ENCODE peak calls at places on chromosome 3, in seven cellular contexts. H is HCT116, T is H1, V is K562, J is HepG2, W is GM12878, O is SK-N-SH. L is an unnamed sample.

GRCh38 chr3:43378066-43378935 is 92.0 kb downstream of the SNRK start:
- DNase-seq in H (peak), T (no peak), V (peak), J (peak), W (peak), O (peak), L (peak)

GRCh38 chr3:46851364-46852328 is 11.6 kb downstream of the MYL3 start:
- DNase-seq in H (no peak), T (no peak), V (no peak), J (no peak), W (no peak), O (no peak), L (no peak)

GRCh38 chr3:195877767-195878423 is 30.5 kb downstream of the TNK2 start:
- DNase-seq in H (no peak), T (no peak), V (peak), J (no peak), W (no peak), O (no peak), L (no peak)

GRCh38 chr3:98563661-98564281 is 29.6 kb downstream of the CPOX start:
- DNase-seq in H (no peak), T (no peak), V (no peak), J (no peak), W (no peak), O (no peak), L (no peak)

GRCh38 chr3:48952510-48953118 is 34.0 kb downstream of the ARIH2 start:
- DNase-seq in H (peak), T (peak), V (no peak), J (peak), W (no peak), O (peak), L (no peak)

GRCh38 chr3:33063651-33064051 is 33.3 kb downstream of the GLB1 start:
- DNase-seq in H (no peak), T (no peak), V (no peak), J (no peak), W (peak), O (no peak), L (no peak)

GRCh38 chr3:30649572-30650310 is 43.3 kb downstream of the TGFBR2 start:
- DNase-seq in H (no peak), T (no peak), V (no peak), J (no peak), W (no peak), O (no peak), L (no peak)

GRCh38 chr3:38579551-38580449 is 69.7 kb downstream of the SCN5A start:
- DNase-seq in H (no peak), T (no peak), V (no peak), J (no peak), W (peak), O (peak), L (no peak)

GRCh38 chr3:15958692-15959433 is 161.1 kb upstream of the ANKRD28 start:
- DNase-seq in H (no peak), T (no peak), V (no peak), J (no peak), W (no peak), O (peak), L (no peak)

GRCh38 chr3:22007376-22007775 is 256.4 kb upstream of the ZNF385D start:
- DNase-seq in H (no peak), T (no peak), V (no peak), J (no peak), W (no peak), O (no peak), L (no peak)

GRCh38 chr3:120875507-120875906 is 32.5 kb upstream of the STXBP5L start:
- DNase-seq in H (no peak), T (no peak), V (no peak), J (no peak), W (no peak), O (no peak), L (no peak)

GRCh38 chr3:128945041-128945877 is 48.6 kb downstream of the CFAP92 start:
- DNase-seq in H (no peak), T (no peak), V (no peak), J (no peak), W (no peak), O (no peak), L (no peak)

GRCh38 chr3:78908236-78908635 is 859.6 kb downstream of the ROBO1 start:
- DNase-seq in H (no peak), T (no peak), V (no peak), J (no peak), W (no peak), O (no peak), L (no peak)

GRCh38 chr3:56347219-56347871 is 120.9 kb downstream of the ERC2 start:
- DNase-seq in H (no peak), T (peak), V (peak), J (no peak), W (no peak), O (peak), L (peak)

GRCh38 chr3:47225310-47225906 is 57.2 kb downstream of the KIF9 start:
- DNase-seq in H (no peak), T (no peak), V (no peak), J (no peak), W (peak), O (no peak), L (no peak)

GRCh38 chr3:71072288-71072687 is 511.2 kb downstream of the FOXP1 start:
- DNase-seq in H (no peak), T (no peak), V (no peak), J (no peak), W (no peak), O (no peak), L (no peak)

GRCh38 chr3:108159865-108160264 is 62.4 kb downstream of the IFT57 start:
- DNase-seq in H (no peak), T (no peak), V (no peak), J (no peak), W (no peak), O (no peak), L (no peak)

GRCh38 chr3:195048059-195048905 is 222.7 kb downstream of the XXYLT1 start:
- DNase-seq in H (no peak), T (no peak), V (no peak), J (no peak), W (no peak), O (no peak), L (no peak)

GRCh38 chr3:168094580-168094876 is 1.2 kb downstream of the GOLIM4 start:
- DNase-seq in H (no peak), T (no peak), V (no peak), J (no peak), W (no peak), O (no peak), L (no peak)

GRCh38 chr3:123687286-123687685 is 102.4 kb upstream of the HACD2 start:
- DNase-seq in H (no peak), T (no peak), V (no peak), J (peak), W (no peak), O (no peak), L (no peak)

GRCh38 chr3:108862865-108863798 is 40.5 kb downstream of the TRAT1 start:
- DNase-seq in H (peak), T (no peak), V (no peak), J (no peak), W (no peak), O (no peak), L (no peak)

GRCh38 chr3:129727707-129728106 is 121.2 kb upstream of the PLXND1 start:
- DNase-seq in H (no peak), T (no peak), V (no peak), J (no peak), W (no peak), O (no peak), L (no peak)

GRCh38 chr3:43786102-43786952 is 95.6 kb downstream of the ABHD5 start:
- DNase-seq in H (no peak), T (no peak), V (no peak), J (no peak), W (no peak), O (peak), L (no peak)

GRCh38 chr3:190306513-190307163 is 15.6 kb downstream of the CLDN1 start:
- DNase-seq in H (no peak), T (no peak), V (no peak), J (peak), W (no peak), O (no peak), L (no peak)

GRCh38 chr3:129439381-129439816 is 349 bp downstream of the MBD4 start:
- DNase-seq in H (no peak), T (no peak), V (peak), J (no peak), W (no peak), O (no peak), L (peak)

GRCh38 chr3:197345381-197345780 is 47.0 kb upstream of the DLG1 start:
- DNase-seq in H (no peak), T (no peak), V (no peak), J (no peak), W (no peak), O (peak), L (no peak)

GRCh38 chr3:175672119-175672689 is 813.1 kb downstream of the NAALADL2 start:
- DNase-seq in H (no peak), T (no peak), V (no peak), J (no peak), W (no peak), O (peak), L (peak)

GRCh38 chr3:50978991-50979667 is 304.4 kb downstream of the DOCK3 start:
- DNase-seq in H (no peak), T (no peak), V (no peak), J (no peak), W (no peak), O (no peak), L (no peak)

GRCh38 chr3:136682740-136683312 is 69.4 kb downstream of the STAG1 start:
- DNase-seq in H (no peak), T (no peak), V (no peak), J (no peak), W (no peak), O (no peak), L (no peak)

GRCh38 chr3:4600526-4600925 is 107.4 kb downstream of the ITPR1 start:
- DNase-seq in H (no peak), T (no peak), V (no peak), J (no peak), W (no peak), O (no peak), L (no peak)

DNA sequence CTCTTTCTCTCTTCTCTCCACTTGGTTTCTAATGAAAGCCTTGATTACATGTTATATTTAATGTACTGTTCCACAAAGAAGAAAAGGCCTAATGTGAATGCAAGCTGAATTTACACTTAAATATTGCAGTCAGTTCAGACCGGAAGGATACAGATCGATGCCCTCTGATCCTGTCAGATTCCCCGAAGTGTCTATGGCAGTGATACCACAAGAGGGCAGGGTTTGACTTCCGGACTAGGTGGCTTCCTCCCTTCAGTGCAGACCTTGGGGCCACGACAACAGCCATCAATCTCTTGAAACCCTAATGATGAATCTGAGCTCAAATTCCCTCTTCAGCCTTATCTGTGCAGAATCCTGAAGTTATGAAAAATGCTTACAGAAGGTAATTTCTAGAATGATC is 29.5 kb downstream of the AGTR1 start:
- DNase-seq in H (peak), T (no peak), V (no peak), J (peak), W (no peak), O (peak), L (no peak)
- TF ChIP-seq JUND in H (no peak), T (no peak), V (no peak), J (no peak), W (no peak), O (no peak), L (no peak)

GRCh38 chr3:126056681-126057546 is 27.0 kb downstream of the SLC41A3 start:
- DNase-seq in H (no peak), T (no peak), V (peak), J (peak), W (no peak), O (peak), L (peak)
- TF ChIP-seq JUND in H (no peak), T (no peak), V (no peak), J (peak), W (no peak), O (no peak), L (no peak)

DNA sequence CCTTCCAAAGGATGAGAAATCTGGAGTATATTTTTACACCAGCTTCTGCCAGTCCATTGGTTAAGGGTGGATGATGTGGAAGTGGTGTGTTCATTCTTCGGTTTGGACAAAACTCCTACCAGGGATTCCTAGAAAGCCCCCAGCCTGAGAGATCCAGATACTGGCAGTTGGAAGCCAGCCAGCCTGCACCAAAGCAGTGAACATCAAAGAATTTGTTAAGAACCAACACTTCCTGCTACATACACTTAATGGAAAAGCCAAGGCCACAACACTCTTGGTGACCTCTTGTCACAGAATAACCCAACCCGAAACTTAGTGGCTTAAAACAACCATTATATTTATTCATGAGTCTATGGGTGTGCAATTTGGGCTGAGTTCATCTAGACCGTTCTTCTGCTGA is 42.9 kb upstream of the ADAMTS9 start:
- DNase-seq in H (no peak), T (no peak), V (no peak), J (no peak), W (no peak), O (no peak), L (no peak)
- TF ChIP-seq JUND in H (no peak), T (no peak), V (no peak), J (no peak), W (no peak), O (no peak), L (no peak)

GRCh38 chr3:58022490-58022889 is 14.3 kb downstream of the FLNB start:
- DNase-seq in H (no peak), T (no peak), V (no peak), J (no peak), W (no peak), O (no peak), L (no peak)
- TF ChIP-seq JUND in H (no peak), T (no peak), V (no peak), J (no peak), W (no peak), O (no peak), L (no peak)

GRCh38 chr3:150607267-150608065 is 4.3 kb downstream of the SELENOT start:
- DNase-seq in H (no peak), T (no peak), V (no peak), J (peak), W (no peak), O (no peak), L (no peak)
- TF ChIP-seq JUND in H (no peak), T (no peak), V (no peak), J (no peak), W (no peak), O (no peak), L (no peak)

DNA sequence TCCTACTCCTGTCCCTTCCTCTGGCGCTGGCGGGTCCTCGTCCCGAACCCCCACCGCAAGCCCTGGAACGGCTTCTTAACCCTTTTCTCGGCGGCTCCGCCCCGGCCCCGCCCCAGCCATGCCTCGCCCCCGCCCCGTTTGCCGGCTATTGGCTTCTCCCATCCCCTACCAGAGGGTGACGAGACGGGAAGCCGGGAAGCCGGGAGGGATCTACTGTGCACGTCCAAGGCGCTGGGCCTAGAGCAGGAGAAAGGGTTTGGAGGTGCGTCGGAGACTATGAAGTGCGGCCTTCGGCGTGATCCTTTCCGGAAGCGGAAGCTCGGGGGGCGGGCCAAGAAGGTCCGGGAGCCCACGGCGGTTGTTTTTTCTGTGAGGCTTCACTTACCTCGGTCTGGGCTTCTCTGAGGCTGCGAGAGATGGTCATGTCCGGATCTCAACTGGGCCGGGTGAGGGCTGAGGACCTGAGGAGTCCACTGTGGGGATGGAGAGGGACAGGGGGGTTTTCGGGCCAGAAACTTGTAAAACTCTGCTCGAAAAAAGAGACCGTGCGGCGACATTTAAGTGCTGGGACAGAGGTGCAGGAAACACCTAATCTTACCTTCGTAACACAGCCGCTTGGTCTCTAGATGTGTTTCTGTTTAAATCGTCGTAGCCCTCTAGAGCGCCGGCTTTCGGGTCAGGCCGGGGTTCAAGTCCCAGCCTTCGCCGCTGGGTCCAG is 21.4 kb downstream of the ROPN1B start:
- DNase-seq in H (peak), T (peak), V (peak), J (peak), W (peak), O (peak), L (peak)
- TF ChIP-seq JUND in H (no peak), T (no peak), V (no peak), J (no peak), W (no peak), O (no peak), L (no peak)

DNA sequence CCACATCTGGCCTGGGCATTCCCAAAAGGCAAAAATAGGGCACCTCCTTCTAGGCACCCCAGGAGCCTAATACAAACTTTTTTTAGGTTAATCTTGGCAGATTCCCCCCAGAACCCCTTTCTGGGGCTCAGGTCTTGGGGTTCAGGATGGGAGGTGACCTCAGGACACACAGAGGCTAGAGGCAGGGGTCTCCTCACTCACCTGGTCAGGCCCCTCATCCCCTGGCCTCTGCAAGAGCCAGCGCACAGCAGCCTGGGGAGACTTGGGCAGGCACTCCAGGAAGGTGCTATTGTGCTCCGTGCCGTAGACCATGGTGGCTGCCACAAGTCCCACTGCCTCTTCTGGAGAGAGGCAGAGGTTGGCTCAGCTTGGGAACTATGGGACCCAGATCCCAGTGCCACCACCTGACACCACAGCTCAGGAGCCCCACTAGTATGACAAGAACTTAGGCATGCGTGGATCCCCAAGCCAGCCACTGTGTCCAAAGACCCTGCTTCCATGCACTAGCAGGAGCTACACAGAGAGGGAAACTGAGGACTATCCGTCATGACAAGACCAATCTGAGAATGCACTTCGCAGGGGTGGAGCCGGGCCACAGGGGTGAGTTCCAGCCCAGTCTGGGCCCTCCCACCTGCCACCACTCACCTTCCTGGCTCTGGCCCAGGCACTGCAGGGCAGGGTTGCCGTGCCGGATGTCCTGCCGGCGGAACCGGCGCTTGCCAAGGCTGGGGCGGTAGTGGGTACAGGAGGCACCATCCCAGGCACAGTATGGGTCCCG is 7.4 kb downstream of the SEMA3G start:
- DNase-seq in H (no peak), T (no peak), V (no peak), J (no peak), W (no peak), O (no peak), L (peak)
- TF ChIP-seq JUND in H (no peak), T (no peak), V (no peak), J (no peak), W (no peak), O (no peak), L (no peak)

L was measured in T47D.